ENCODE peak calls at places on chromosomes 2 and 18, in nine cellular contexts. X is neural progenitor cell, K is mammary epithelial cell, B is GM23248, U is fibroblast of lung, H is PC-3, N is OCI-LY7, D is IMR-90, R is K562. W is an unnamed sample.

GRCh38 chr2:19746611-19747309 is 155.0 kb downstream of the TTC32 start:
- DNase-seq in B (peak), K (no peak), U (peak), R (peak), X (peak), H (peak), N (peak), D (peak), W (no peak)

GRCh38 chr2:235701206-235701605 is 207.4 kb downstream of the AGAP1 start:
- DNase-seq in K (no peak), X (no peak), D (no peak), U (no peak), R (no peak), H (no peak), N (no peak), B (no peak), W (no peak)

GRCh38 chr2:236523249-236523648 is 46.4 kb upstream of the ACKR3 start:
- DNase-seq in X (no peak), U (no peak), B (no peak), N (no peak), H (no peak), R (no peak), D (no peak), K (no peak), W (no peak)

GRCh38 chr2:119389615-119390306 is 23.0 kb downstream of the DBI start:
- DNase-seq in X (no peak), U (peak), K (peak), H (peak), B (peak), R (peak), N (no peak), D (peak), W (no peak)

GRCh38 chr2:28322887-28323483 is 69.7 kb upstream of the FOSL2 start:
- DNase-seq in X (no peak), D (peak), U (peak), B (no peak), R (no peak), H (no peak), N (no peak), K (no peak), W (no peak)

GRCh38 chr2:58890865-58891525 is 649.9 kb upstream of the FANCL start:
- DNase-seq in R (peak), U (no peak), H (no peak), N (no peak), K (no peak), D (no peak), B (peak), X (no peak), W (no peak)

GRCh38 chr2:145593991-145594702 is 1074.2 kb upstream of the ZEB2 start:
- DNase-seq in U (peak), H (peak), B (peak), X (peak), R (peak), K (peak), D (peak), N (no peak), W (no peak)

GRCh38 chr2:134457765-134458202 is 203.9 kb downstream of the MGAT5 start:
- DNase-seq in D (no peak), B (no peak), U (no peak), K (no peak), X (no peak), H (no peak), N (no peak), R (no peak), W (no peak)

GRCh38 chr2:71605781-71606241 is 152.4 kb downstream of the DYSF start:
- DNase-seq in U (no peak), N (no peak), D (no peak), R (no peak), K (no peak), B (no peak), H (no peak), X (no peak), W (no peak)

GRCh38 chr2:59427980-59428379 is 1125.5 kb downstream of the BCL11A start:
- DNase-seq in X (peak), B (no peak), R (no peak), D (no peak), U (no peak), H (no peak), N (no peak), K (no peak), W (no peak)

GRCh38 chr18:3340682-3341097 is 78.8 kb downstream of the MYL12B start:
- DNase-seq in B (peak), D (peak), X (no peak), K (no peak), N (no peak), R (peak), H (peak), U (peak), W (no peak)

GRCh38 chr2:232341061-232341738 is 37.4 kb upstream of the ALPP start:
- DNase-seq in U (no peak), K (no peak), X (no peak), R (no peak), H (peak), N (no peak), B (no peak), D (no peak), W (no peak)

GRCh38 chr2:231118122-231118942 is 6.5 kb downstream of the HTR2B start:
- DNase-seq in H (peak), R (no peak), K (no peak), N (no peak), U (no peak), D (no peak), B (no peak), X (no peak), W (no peak)

GRCh38 chr2:231785822-231786176 is 446 bp upstream of the COPS7B start:
- DNase-seq in N (no peak), U (no peak), R (no peak), H (no peak), B (no peak), D (no peak), X (no peak), K (no peak), W (no peak)

GRCh38 chr2:96800061-96800761 is 15.9 kb upstream of the CNNM3 start:
- DNase-seq in R (no peak), K (no peak), N (no peak), H (no peak), U (no peak), X (no peak), B (no peak), D (no peak), W (no peak)
- H2AFZ ChIP-seq in R (no peak), K (no peak), N (no peak), H (no peak), U (no peak), X (no peak), B (no peak), D (no peak), W (no peak)

DNA sequence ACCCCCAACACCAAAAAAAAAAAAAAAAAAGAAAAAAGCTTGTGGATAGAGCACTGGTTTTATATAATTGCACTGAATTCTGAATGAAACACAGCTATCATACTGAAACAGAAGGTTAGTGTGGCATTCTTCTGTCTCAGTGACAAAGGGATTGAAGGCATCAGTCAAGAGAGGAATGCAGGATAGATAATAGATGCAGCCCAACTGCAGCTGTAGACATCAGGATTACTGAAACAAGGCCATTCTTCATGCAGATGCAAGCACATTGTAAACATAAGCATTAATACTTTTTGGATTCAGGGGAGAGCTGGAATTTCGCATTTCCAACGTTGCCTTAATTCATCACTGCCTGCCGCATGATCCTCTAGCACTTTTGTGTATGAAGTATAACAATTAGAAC is 897.4 kb upstream of the KLHL29 start:
- DNase-seq in D (no peak), U (no peak), R (no peak), K (no peak), N (no peak), B (no peak), X (peak), H (no peak), W (no peak)
- H2AFZ ChIP-seq in D (no peak), U (no peak), R (no peak), K (no peak), N (no peak), B (no peak), X (no peak), H (no peak), W (no peak)

GRCh38 chr2:7456762-7457161 is 539.5 kb downstream of the RNF144A start:
- DNase-seq in U (no peak), R (no peak), D (no peak), X (peak), N (no peak), B (no peak), H (no peak), K (no peak), W (no peak)
- H2AFZ ChIP-seq in U (no peak), R (no peak), D (no peak), X (peak), N (no peak), B (no peak), H (no peak), K (peak), W (peak)

DNA sequence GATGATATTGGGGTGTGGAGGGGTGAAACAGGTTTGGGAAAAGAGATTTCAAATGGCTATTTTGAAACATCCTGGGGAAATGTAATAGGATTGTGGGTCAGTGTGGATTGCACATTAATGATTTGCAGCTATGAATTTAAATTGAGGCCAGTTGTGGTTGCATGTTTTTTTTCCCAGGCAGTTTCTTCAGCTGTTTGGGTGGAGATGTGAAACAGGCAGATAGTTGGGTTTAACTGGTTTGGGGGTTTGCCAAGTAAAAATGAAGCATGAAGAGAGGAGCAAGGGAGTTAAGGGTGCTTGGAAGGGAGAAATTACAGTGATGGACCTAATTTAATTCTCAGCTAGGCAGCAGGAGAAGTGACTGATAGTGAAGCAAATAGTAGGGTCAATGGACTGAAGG is 16.8 kb downstream of the GPD2 start:
- DNase-seq in U (peak), H (no peak), D (no peak), K (no peak), R (no peak), N (no peak), B (peak), X (no peak), W (no peak)
- H2AFZ ChIP-seq in U (no peak), H (no peak), D (no peak), K (no peak), R (no peak), N (no peak), B (no peak), X (no peak), W (no peak)

GRCh38 chr2:174552891-174553290 is 44.7 kb downstream of the WIPF1 start:
- DNase-seq in U (no peak), H (no peak), R (no peak), D (no peak), X (no peak), K (no peak), B (peak), N (no peak), W (no peak)
- H2AFZ ChIP-seq in U (no peak), H (no peak), R (no peak), D (no peak), X (no peak), K (no peak), B (no peak), N (no peak), W (no peak)

GRCh38 chr2:16317211-16317830 is 348.3 kb downstream of the CYRIA start:
- DNase-seq in N (no peak), R (no peak), K (no peak), H (no peak), B (no peak), X (no peak), U (no peak), D (no peak), W (no peak)

GRCh38 chr2:16316456-16317210 is 349.0 kb downstream of the CYRIA start:
- DNase-seq in H (no peak), K (no peak), U (no peak), B (no peak), R (peak), D (no peak), N (no peak), X (no peak), W (no peak)

GRCh38 chr2:16318051-16318450 is 347.6 kb downstream of the CYRIA start:
- DNase-seq in D (no peak), X (no peak), R (no peak), K (no peak), H (no peak), U (no peak), N (no peak), B (no peak), W (no peak)

GRCh38 chr2:16319425-16320245 is 346.0 kb downstream of the CYRIA start:
- DNase-seq in D (no peak), X (no peak), R (no peak), U (no peak), B (no peak), K (no peak), H (no peak), N (no peak), W (no peak)

DNA sequence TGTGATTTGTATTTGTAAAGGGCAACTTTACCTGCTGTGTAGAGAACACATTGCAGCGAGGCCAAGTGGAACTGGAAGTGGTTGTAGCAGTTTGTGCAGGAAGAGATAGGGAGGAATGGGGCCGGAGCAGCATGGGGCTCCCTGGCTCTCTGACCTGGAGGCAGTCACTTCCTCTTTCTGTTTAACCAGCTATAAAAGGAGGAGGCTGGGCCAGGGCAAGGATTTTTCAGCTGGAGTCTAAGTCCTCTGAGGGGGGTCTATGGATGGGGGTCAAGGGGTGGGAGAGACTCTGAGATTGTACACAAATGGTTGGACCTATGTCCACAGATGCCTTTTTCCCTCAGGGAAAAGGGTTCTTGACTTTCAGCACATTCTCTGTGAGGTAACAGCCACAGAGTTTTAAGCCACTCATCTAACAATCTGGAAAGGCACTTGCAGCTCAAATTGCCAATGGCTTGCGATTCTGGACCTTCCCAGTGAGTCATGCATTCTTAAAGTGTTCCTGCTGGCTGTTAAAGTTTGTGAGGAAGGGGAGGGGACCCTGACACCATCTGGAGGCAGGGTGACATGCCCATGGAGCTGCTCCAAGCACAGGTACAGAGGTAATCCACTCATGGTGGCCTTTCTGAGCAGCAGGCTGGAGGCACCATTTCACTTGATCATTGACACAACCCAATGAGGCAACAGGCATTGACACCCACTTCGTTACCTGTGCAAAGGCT is 347.0 kb downstream of the CYRIA start:
- DNase-seq in X (peak), R (peak), K (no peak), N (no peak), U (no peak), H (no peak), B (no peak), D (no peak), W (no peak)
- H2AFZ ChIP-seq in X (no peak), R (peak), K (no peak), N (no peak), U (no peak), H (no peak), B (no peak), D (no peak), W (no peak)

GRCh38 chr2:73069855-73070650 is 1.5 kb downstream of the SFXN5 start:
- DNase-seq in D (peak), N (no peak), U (no peak), K (peak), H (peak), R (peak), X (no peak), B (peak), W (no peak)
- H2AFZ ChIP-seq in D (peak), N (peak), U (peak), K (peak), H (peak), R (peak), X (peak), B (peak), W (peak)

GRCh38 chr2:70400539-70400938 is 98.7 kb upstream of the FAM136A start:
- DNase-seq in D (no peak), K (no peak), N (no peak), B (no peak), R (no peak), U (no peak), X (no peak), H (no peak), W (no peak)

GRCh38 chr2:70399046-70399445 is 97.2 kb upstream of the FAM136A start:
- DNase-seq in B (no peak), N (no peak), D (no peak), K (peak), U (no peak), H (peak), R (no peak), X (no peak), W (no peak)

DNA sequence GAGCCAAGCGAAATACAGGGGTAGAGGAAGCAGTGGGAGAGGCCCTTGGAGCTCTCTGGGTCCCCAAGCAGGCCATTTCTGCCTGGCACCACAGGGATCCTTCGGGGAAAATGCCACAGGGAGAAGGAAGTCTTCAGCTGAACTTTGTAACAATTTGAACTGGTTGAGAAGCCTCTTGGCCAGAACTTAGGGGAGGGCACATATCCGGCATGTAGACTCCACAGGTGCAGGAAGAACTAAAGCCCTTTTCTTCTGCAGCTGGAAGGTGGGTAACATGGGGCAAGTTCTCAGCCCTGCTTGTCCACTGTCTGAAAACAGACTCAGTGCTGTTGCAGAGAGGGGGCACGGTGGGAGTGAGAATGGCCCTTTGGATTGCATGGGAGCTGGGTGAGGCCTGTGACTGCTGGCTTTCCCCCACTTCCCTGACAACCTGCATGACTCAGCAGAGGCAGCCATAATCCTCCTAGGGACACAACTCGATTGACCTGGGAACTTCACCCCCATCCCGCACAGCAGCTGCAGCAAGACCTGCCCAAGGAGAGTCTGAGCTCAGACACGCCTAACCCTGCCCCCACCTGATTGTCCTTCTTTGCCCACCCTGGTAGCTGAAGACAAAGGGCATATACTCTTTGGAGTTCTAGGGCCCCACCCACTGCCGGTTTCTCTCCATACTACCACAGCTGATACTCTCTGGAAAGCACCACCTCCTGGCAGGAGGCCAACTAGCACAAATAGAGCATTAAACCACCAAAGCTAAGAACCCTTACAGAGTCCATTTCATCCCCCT is 101.6 kb upstream of the FAM136A start:
- DNase-seq in K (no peak), U (no peak), R (peak), N (no peak), B (no peak), H (no peak), D (no peak), X (no peak), W (no peak)
- H2AFZ ChIP-seq in K (peak), U (no peak), R (peak), N (no peak), B (no peak), H (peak), D (no peak), X (peak), W (peak)

DNA sequence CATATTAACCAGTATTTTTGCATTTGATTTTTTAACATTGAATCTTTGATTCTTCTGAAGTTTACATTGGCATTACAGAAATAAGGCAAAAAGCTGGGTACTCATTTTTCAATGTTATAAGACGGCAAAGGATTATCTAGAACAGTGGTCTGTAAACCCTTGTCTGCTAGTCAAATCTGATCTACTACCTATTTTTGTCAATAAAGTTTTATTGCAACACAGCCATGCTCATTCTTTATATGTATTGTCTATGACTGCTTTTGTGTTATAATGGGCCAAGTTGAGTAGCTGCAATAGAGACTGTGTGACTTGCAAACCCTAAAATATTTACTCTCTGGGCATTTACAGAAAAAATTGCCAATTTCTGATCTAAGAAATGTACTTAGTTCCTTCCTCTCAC is 181.0 kb downstream of the PDE11A start:
- DNase-seq in U (no peak), H (no peak), B (no peak), N (no peak), D (no peak), R (no peak), X (no peak), K (no peak), W (no peak)
- H2AFZ ChIP-seq in U (no peak), H (no peak), B (no peak), N (no peak), D (no peak), R (no peak), X (no peak), K (no peak), W (no peak)

GRCh38 chr2:101327863-101328394 is 19.4 kb upstream of the RNF149 start:
- DNase-seq in X (no peak), U (no peak), R (no peak), K (peak), B (no peak), H (peak), N (no peak), D (no peak), W (peak)
- H2AFZ ChIP-seq in X (peak), U (peak), R (peak), K (peak), B (peak), H (peak), N (peak), D (peak), W (peak)